ENCODE peak calls at places on chromosomes 3 and 15, in ten cellular contexts. One of them, this sample, is unnamed.

GRCh38 chr15:40782609-40783227 is 12.9 kb downstream of the C15orf62 start:
- DNase-seq in coronary artery: no peak
- DNase-seq in RWPE1: peak
- DNase-seq in lower leg skin: peak
- DNase-seq in psoas muscle: no peak
- DNase-seq in fibroblast of pulmonary artery: no peak
- DNase-seq in lower lobe of right lung: peak
- DNase-seq in bronchial epithelial cell: peak
- DNase-seq in breast epithelium: peak
- DNase-seq in cardiac muscle cell: peak
- DNase-seq in this sample: peak

GRCh38 chr3:55235416-55235815 is 251.7 kb downstream of the WNT5A start:
- DNase-seq in coronary artery: no peak
- DNase-seq in RWPE1: no peak
- DNase-seq in lower leg skin: no peak
- DNase-seq in psoas muscle: no peak
- DNase-seq in fibroblast of pulmonary artery: no peak
- DNase-seq in lower lobe of right lung: no peak
- DNase-seq in bronchial epithelial cell: no peak
- DNase-seq in breast epithelium: no peak
- DNase-seq in cardiac muscle cell: no peak
- DNase-seq in this sample: no peak

GRCh38 chr15:51089041-51089440 is 5.7 kb downstream of the TNFAIP8L3 start:
- DNase-seq in coronary artery: no peak
- DNase-seq in RWPE1: no peak
- DNase-seq in lower leg skin: no peak
- DNase-seq in psoas muscle: no peak
- DNase-seq in fibroblast of pulmonary artery: no peak
- DNase-seq in lower lobe of right lung: no peak
- DNase-seq in bronchial epithelial cell: no peak
- DNase-seq in breast epithelium: no peak
- DNase-seq in cardiac muscle cell: no peak
- DNase-seq in this sample: no peak

GRCh38 chr15:82643992-82644391 is 3.2 kb downstream of the CPEB1 start:
- DNase-seq in coronary artery: no peak
- DNase-seq in RWPE1: no peak
- DNase-seq in lower leg skin: no peak
- DNase-seq in psoas muscle: no peak
- DNase-seq in fibroblast of pulmonary artery: no peak
- DNase-seq in lower lobe of right lung: no peak
- DNase-seq in bronchial epithelial cell: no peak
- DNase-seq in breast epithelium: no peak
- DNase-seq in cardiac muscle cell: peak
- DNase-seq in this sample: peak

GRCh38 chr3:17158941-17159682 is 274.4 kb downstream of the PLCL2 start:
- DNase-seq in coronary artery: no peak
- DNase-seq in RWPE1: peak
- DNase-seq in lower leg skin: no peak
- DNase-seq in psoas muscle: no peak
- DNase-seq in fibroblast of pulmonary artery: no peak
- DNase-seq in lower lobe of right lung: no peak
- DNase-seq in bronchial epithelial cell: peak
- DNase-seq in breast epithelium: no peak
- DNase-seq in cardiac muscle cell: peak
- DNase-seq in this sample: no peak

GRCh38 chr15:75042730-75043508 is 19.5 kb downstream of the PPCDC start:
- DNase-seq in coronary artery: peak
- DNase-seq in RWPE1: no peak
- DNase-seq in lower leg skin: peak
- DNase-seq in psoas muscle: peak
- DNase-seq in fibroblast of pulmonary artery: peak
- DNase-seq in lower lobe of right lung: peak
- DNase-seq in bronchial epithelial cell: peak
- DNase-seq in breast epithelium: peak
- DNase-seq in cardiac muscle cell: peak
- DNase-seq in this sample: peak

GRCh38 chr3:118550122-118550521 is 484.5 kb downstream of the IGSF11 start:
- DNase-seq in coronary artery: no peak
- DNase-seq in RWPE1: no peak
- DNase-seq in lower leg skin: no peak
- DNase-seq in psoas muscle: no peak
- DNase-seq in fibroblast of pulmonary artery: peak
- DNase-seq in lower lobe of right lung: no peak
- DNase-seq in bronchial epithelial cell: no peak
- DNase-seq in breast epithelium: no peak
- DNase-seq in cardiac muscle cell: no peak
- DNase-seq in this sample: no peak

GRCh38 chr3:171028025-171028778 is 1.7 kb upstream of the SLC2A2 start:
- DNase-seq in coronary artery: no peak
- DNase-seq in RWPE1: peak
- DNase-seq in lower leg skin: no peak
- DNase-seq in psoas muscle: peak
- DNase-seq in fibroblast of pulmonary artery: peak
- DNase-seq in lower lobe of right lung: peak
- DNase-seq in bronchial epithelial cell: peak
- DNase-seq in breast epithelium: no peak
- DNase-seq in cardiac muscle cell: peak
- DNase-seq in this sample: no peak

GRCh38 chr3:26590919-26591318 is 31.7 kb upstream of the LRRC3B start:
- DNase-seq in coronary artery: no peak
- DNase-seq in RWPE1: no peak
- DNase-seq in lower leg skin: no peak
- DNase-seq in psoas muscle: no peak
- DNase-seq in fibroblast of pulmonary artery: no peak
- DNase-seq in lower lobe of right lung: no peak
- DNase-seq in bronchial epithelial cell: peak
- DNase-seq in breast epithelium: no peak
- DNase-seq in cardiac muscle cell: no peak
- DNase-seq in this sample: no peak

GRCh38 chr3:81816473-81817260 is 55.2 kb upstream of the GBE1 start:
- DNase-seq in coronary artery: no peak
- DNase-seq in RWPE1: no peak
- DNase-seq in lower leg skin: no peak
- DNase-seq in psoas muscle: no peak
- DNase-seq in fibroblast of pulmonary artery: peak
- DNase-seq in lower lobe of right lung: no peak
- DNase-seq in bronchial epithelial cell: no peak
- DNase-seq in breast epithelium: no peak
- DNase-seq in cardiac muscle cell: no peak
- DNase-seq in this sample: no peak

GRCh38 chr3:126932188-126932931 is 50.6 kb upstream of the PLXNA1 start:
- DNase-seq in coronary artery: no peak
- DNase-seq in RWPE1: peak
- DNase-seq in lower leg skin: no peak
- DNase-seq in psoas muscle: no peak
- DNase-seq in fibroblast of pulmonary artery: peak
- DNase-seq in lower lobe of right lung: no peak
- DNase-seq in bronchial epithelial cell: peak
- DNase-seq in breast epithelium: peak
- DNase-seq in cardiac muscle cell: no peak
- DNase-seq in this sample: no peak

GRCh38 chr3:169699070-169699469 is 35.6 kb upstream of the MECOM start:
- DNase-seq in coronary artery: no peak
- DNase-seq in RWPE1: no peak
- DNase-seq in lower leg skin: no peak
- DNase-seq in psoas muscle: no peak
- DNase-seq in fibroblast of pulmonary artery: peak
- DNase-seq in lower lobe of right lung: no peak
- DNase-seq in bronchial epithelial cell: no peak
- DNase-seq in breast epithelium: no peak
- DNase-seq in cardiac muscle cell: no peak
- DNase-seq in this sample: no peak

GRCh38 chr3:178203152-178203551 is 333.1 kb upstream of the KCNMB2 start:
- DNase-seq in coronary artery: no peak
- DNase-seq in RWPE1: no peak
- DNase-seq in lower leg skin: no peak
- DNase-seq in psoas muscle: no peak
- DNase-seq in fibroblast of pulmonary artery: peak
- DNase-seq in lower lobe of right lung: no peak
- DNase-seq in bronchial epithelial cell: no peak
- DNase-seq in breast epithelium: no peak
- DNase-seq in cardiac muscle cell: no peak
- DNase-seq in this sample: no peak

GRCh38 chr3:78848392-78849288 is 919.2 kb downstream of the ROBO1 start:
- DNase-seq in coronary artery: no peak
- DNase-seq in RWPE1: no peak
- DNase-seq in lower leg skin: no peak
- DNase-seq in psoas muscle: no peak
- DNase-seq in fibroblast of pulmonary artery: no peak
- DNase-seq in lower lobe of right lung: no peak
- DNase-seq in bronchial epithelial cell: no peak
- DNase-seq in breast epithelium: no peak
- DNase-seq in cardiac muscle cell: no peak
- DNase-seq in this sample: no peak

DNA sequence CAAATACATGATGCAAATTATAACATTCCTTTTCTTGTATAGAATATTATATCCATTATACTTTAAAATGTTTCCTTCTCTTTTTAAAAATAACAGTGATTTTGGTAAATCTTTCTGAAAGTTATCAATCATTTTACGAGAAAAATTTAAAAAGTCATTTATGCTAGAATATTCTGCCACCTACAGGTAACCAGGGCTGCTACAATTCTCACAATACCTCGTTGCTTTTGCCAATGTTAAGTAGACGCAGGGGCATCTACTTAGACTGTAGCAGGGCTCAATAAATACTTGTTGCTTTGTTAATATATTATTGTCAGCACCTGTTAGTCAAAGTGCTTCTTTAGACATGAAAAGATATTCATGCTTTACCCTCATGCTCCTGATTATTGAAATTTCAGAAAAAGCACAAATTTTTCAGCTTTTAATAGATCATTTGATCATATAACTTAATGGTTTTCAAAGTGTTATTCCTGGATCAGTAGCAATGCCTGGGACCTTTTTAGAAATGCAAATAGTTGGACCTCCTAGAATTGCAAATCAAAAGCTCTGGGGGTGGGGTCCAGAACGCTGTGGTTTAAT is 223.5 kb upstream of the PDZRN3 start:
- DNase-seq in coronary artery: no peak
- DNase-seq in RWPE1: peak
- DNase-seq in lower leg skin: no peak
- DNase-seq in psoas muscle: no peak
- DNase-seq in fibroblast of pulmonary artery: peak
- DNase-seq in lower lobe of right lung: no peak
- DNase-seq in bronchial epithelial cell: peak
- DNase-seq in breast epithelium: no peak
- DNase-seq in cardiac muscle cell: peak
- DNase-seq in this sample: no peak
- TF ChIP-seq CTCF in coronary artery: peak
- TF ChIP-seq CTCF in RWPE1: peak
- TF ChIP-seq CTCF in lower leg skin: no peak
- TF ChIP-seq CTCF in psoas muscle: peak
- TF ChIP-seq CTCF in fibroblast of pulmonary artery: peak
- TF ChIP-seq CTCF in lower lobe of right lung: peak
- TF ChIP-seq CTCF in bronchial epithelial cell: peak
- TF ChIP-seq CTCF in breast epithelium: peak
- TF ChIP-seq CTCF in cardiac muscle cell: peak
- TF ChIP-seq CTCF in this sample: peak

GRCh38 chr3:130242850-130243569 is 102.5 kb upstream of the COL6A5 start:
- DNase-seq in coronary artery: no peak
- DNase-seq in RWPE1: no peak
- DNase-seq in lower leg skin: no peak
- DNase-seq in psoas muscle: no peak
- DNase-seq in fibroblast of pulmonary artery: peak
- DNase-seq in lower lobe of right lung: no peak
- DNase-seq in bronchial epithelial cell: peak
- DNase-seq in breast epithelium: no peak
- DNase-seq in cardiac muscle cell: peak
- DNase-seq in this sample: no peak
- TF ChIP-seq CTCF in coronary artery: no peak
- TF ChIP-seq CTCF in RWPE1: no peak
- TF ChIP-seq CTCF in lower leg skin: no peak
- TF ChIP-seq CTCF in psoas muscle: no peak
- TF ChIP-seq CTCF in fibroblast of pulmonary artery: peak
- TF ChIP-seq CTCF in lower lobe of right lung: peak
- TF ChIP-seq CTCF in bronchial epithelial cell: peak
- TF ChIP-seq CTCF in breast epithelium: no peak
- TF ChIP-seq CTCF in cardiac muscle cell: peak
- TF ChIP-seq CTCF in this sample: peak

GRCh38 chr3:183502782-183503181 is 52.7 kb downstream of the KLHL6 start:
- DNase-seq in coronary artery: no peak
- DNase-seq in RWPE1: no peak
- DNase-seq in lower leg skin: no peak
- DNase-seq in psoas muscle: no peak
- DNase-seq in fibroblast of pulmonary artery: peak
- DNase-seq in lower lobe of right lung: no peak
- DNase-seq in bronchial epithelial cell: no peak
- DNase-seq in breast epithelium: no peak
- DNase-seq in cardiac muscle cell: no peak
- DNase-seq in this sample: no peak
- TF ChIP-seq CTCF in coronary artery: no peak
- TF ChIP-seq CTCF in RWPE1: no peak
- TF ChIP-seq CTCF in lower leg skin: no peak
- TF ChIP-seq CTCF in psoas muscle: peak
- TF ChIP-seq CTCF in fibroblast of pulmonary artery: peak
- TF ChIP-seq CTCF in lower lobe of right lung: peak
- TF ChIP-seq CTCF in bronchial epithelial cell: no peak
- TF ChIP-seq CTCF in breast epithelium: no peak
- TF ChIP-seq CTCF in cardiac muscle cell: peak
- TF ChIP-seq CTCF in this sample: no peak

GRCh38 chr3:64578797-64579196 is 109.0 kb downstream of the ADAMTS9 start:
- DNase-seq in coronary artery: no peak
- DNase-seq in RWPE1: no peak
- DNase-seq in lower leg skin: no peak
- DNase-seq in psoas muscle: no peak
- DNase-seq in fibroblast of pulmonary artery: no peak
- DNase-seq in lower lobe of right lung: no peak
- DNase-seq in bronchial epithelial cell: no peak
- DNase-seq in breast epithelium: no peak
- DNase-seq in cardiac muscle cell: no peak
- DNase-seq in this sample: no peak

GRCh38 chr3:64571982-64572381 is 115.8 kb downstream of the ADAMTS9 start:
- DNase-seq in coronary artery: no peak
- DNase-seq in RWPE1: no peak
- DNase-seq in lower leg skin: no peak
- DNase-seq in psoas muscle: no peak
- DNase-seq in fibroblast of pulmonary artery: peak
- DNase-seq in lower lobe of right lung: no peak
- DNase-seq in bronchial epithelial cell: no peak
- DNase-seq in breast epithelium: no peak
- DNase-seq in cardiac muscle cell: no peak
- DNase-seq in this sample: no peak

GRCh38 chr3:64578384-64578783 is 109.4 kb downstream of the ADAMTS9 start:
- DNase-seq in coronary artery: no peak
- DNase-seq in RWPE1: no peak
- DNase-seq in lower leg skin: no peak
- DNase-seq in psoas muscle: no peak
- DNase-seq in fibroblast of pulmonary artery: no peak
- DNase-seq in lower lobe of right lung: no peak
- DNase-seq in bronchial epithelial cell: no peak
- DNase-seq in breast epithelium: no peak
- DNase-seq in cardiac muscle cell: no peak
- DNase-seq in this sample: no peak

GRCh38 chr3:64574194-64574593 is 113.6 kb downstream of the ADAMTS9 start:
- DNase-seq in coronary artery: no peak
- DNase-seq in RWPE1: no peak
- DNase-seq in lower leg skin: no peak
- DNase-seq in psoas muscle: no peak
- DNase-seq in fibroblast of pulmonary artery: no peak
- DNase-seq in lower lobe of right lung: no peak
- DNase-seq in bronchial epithelial cell: no peak
- DNase-seq in breast epithelium: no peak
- DNase-seq in cardiac muscle cell: no peak
- DNase-seq in this sample: no peak

GRCh38 chr3:64575211-64575844 is 112.5 kb downstream of the ADAMTS9 start:
- DNase-seq in coronary artery: no peak
- DNase-seq in RWPE1: peak
- DNase-seq in lower leg skin: no peak
- DNase-seq in psoas muscle: no peak
- DNase-seq in fibroblast of pulmonary artery: peak
- DNase-seq in lower lobe of right lung: no peak
- DNase-seq in bronchial epithelial cell: peak
- DNase-seq in breast epithelium: no peak
- DNase-seq in cardiac muscle cell: no peak
- DNase-seq in this sample: no peak
- TF ChIP-seq CTCF in coronary artery: no peak
- TF ChIP-seq CTCF in RWPE1: peak
- TF ChIP-seq CTCF in lower leg skin: no peak
- TF ChIP-seq CTCF in psoas muscle: peak
- TF ChIP-seq CTCF in fibroblast of pulmonary artery: peak
- TF ChIP-seq CTCF in lower lobe of right lung: peak
- TF ChIP-seq CTCF in bronchial epithelial cell: peak
- TF ChIP-seq CTCF in breast epithelium: peak
- TF ChIP-seq CTCF in cardiac muscle cell: peak
- TF ChIP-seq CTCF in this sample: peak

This sample was measured in neural crest cell.